ENCODE peak calls at places on chromosomes 13 and 19, in four cellular contexts. L, N, F and Q are unnamed samples.

GRCh38 chr19:17337675-17338439 is 504 bp downstream of the GTPBP3 start:
- DNase-seq in L (peak; percentile 62), F (no peak), N (no peak), Q (no peak)

GRCh38 chr13:101309014-101309619 is 107.2 kb downstream of the NALCN start:
- DNase-seq in N (peak; percentile 34), L (no peak), F (peak; percentile 46), Q (peak; percentile 72)

GRCh38 chr13:48829536-48829935 is 146.2 kb upstream of the FNDC3A start:
- DNase-seq in F (no peak), L (no peak), N (no peak), Q (no peak)

GRCh38 chr19:29878973-29879654 is 62.9 kb upstream of the URI1 start:
- DNase-seq in F (peak; percentile 10), L (no peak), N (no peak), Q (peak; percentile 65)

GRCh38 chr19:42322305-42322704 is 3.1 kb upstream of the MEGF8 start:
- DNase-seq in L (no peak), F (no peak), N (no peak), Q (no peak)

GRCh38 chr19:18895828-18896341 is at the start of gene CERS1:
- DNase-seq in L (no peak), N (no peak), F (no peak), Q (no peak)

GRCh38 chr13:100490692-100491091 is 97.9 kb downstream of the GGACT start:
- DNase-seq in F (no peak), N (no peak), L (no peak), Q (no peak)

GRCh38 chr19:39765091-39766076 is 13.3 kb upstream of the LEUTX start:
- DNase-seq in L (no peak), N (peak; percentile 1), F (peak; percentile 41), Q (peak; percentile 56)

GRCh38 chr13:39836038-39836437 is 180.6 kb downstream of the COG6 start:
- DNase-seq in N (no peak), F (no peak), L (no peak), Q (no peak)